ENCODE peak calls at places on chromosomes 6 and 20, in nine cellular contexts. T is activated T-cell treated with anti-CD3 and anti-CD28 coated beads, Interleukin-2, amount 50 U/mL, for 72 hours; C is WTC11; F is psoas muscle; M is spleen; B is stimulated activated CD8-positive, alpha-beta memory T cell treated with anti-CD3 and anti-CD28 coated beads, Interleukin-7, amount 100 ng/mL, for 24 hours; U is MCF 10A; W is choroid plexus epithelial cell; V is omental fat pad. O is an unnamed sample.

GRCh38 chr6:146546440-146546839 is 2.8 kb downstream of the RAB32 start:
- DNase-seq in T (no peak), C (no peak), F (no peak), M (no peak), B (no peak), U (peak; percentile 90), W (peak; percentile 94), V (no peak), O (no peak)

GRCh38 chr6:31568537-31568961 is 3.5 kb upstream of the LTA start:
- DNase-seq in T (peak; percentile 79), C (no peak), F (no peak), M (peak; percentile 84), B (no peak), U (no peak), W (no peak), V (no peak), O (peak; percentile 74)

GRCh38 chr6:163647624-163648023 is 233.1 kb downstream of the QKI start:
- DNase-seq in T (no peak), C (no peak), F (no peak), M (no peak), B (no peak), U (no peak), W (no peak), V (no peak), O (no peak)

GRCh38 chr6:132253211-132253610 is 148.1 kb downstream of the MOXD1 start:
- DNase-seq in T (no peak), C (no peak), F (no peak), M (no peak), B (no peak), U (no peak), W (no peak), V (no peak), O (no peak)

GRCh38 chr20:50226093-50226974 is 35.7 kb downstream of the CEBPB start:
- DNase-seq in T (peak; percentile 35), C (no peak), F (no peak), M (no peak), B (no peak), U (peak; percentile 24), W (peak; percentile 48), V (peak; percentile 57), O (no peak)

GRCh38 chr6:79438015-79438414 is 99.2 kb downstream of the LCA5 start:
- DNase-seq in T (no peak), C (no peak), F (peak; percentile 55), M (no peak), B (no peak), U (peak; percentile 47), W (peak; percentile 78), V (no peak), O (no peak)

GRCh38 chr6:144957236-144957937 is 672.3 kb downstream of the UTRN start:
- DNase-seq in T (no peak), C (no peak), F (no peak), M (no peak), B (no peak), U (no peak), W (no peak), V (no peak), O (no peak)

GRCh38 chr6:91097316-91097878 is 510.5 kb upstream of the MAP3K7 start:
- DNase-seq in T (no peak), C (no peak), F (peak; percentile 68), M (no peak), B (no peak), U (no peak), W (peak; percentile 78), V (no peak), O (no peak)

GRCh38 chr6:43123691-43124314 is 47.3 kb upstream of the SRF start:
- DNase-seq in T (no peak), C (peak; percentile 39), F (no peak), M (peak; percentile 45), B (no peak), U (no peak), W (no peak), V (no peak), O (no peak)

GRCh38 chr6:53651149-53651763 is 14.3 kb downstream of the KLHL31 start:
- DNase-seq in T (peak; percentile 67), C (peak; percentile 52), F (peak; percentile 50), M (no peak), B (peak; percentile 28), U (peak; percentile 90), W (peak; percentile 84), V (no peak), O (peak; percentile 38)

GRCh38 chr6:45305546-45305945 is 22.6 kb upstream of the RUNX2 start:
- DNase-seq in T (no peak), C (no peak), F (no peak), M (no peak), B (no peak), U (no peak), W (no peak), V (no peak), O (no peak)

GRCh38 chr20:37921341-37921929 is 18.5 kb downstream of the VSTM2L start:
- DNase-seq in T (no peak), C (no peak), F (no peak), M (no peak), B (no peak), U (no peak), W (no peak), V (no peak), O (peak; percentile 77)

GRCh38 chr6:134468633-134469032 is 150.7 kb upstream of the SGK1 start:
- DNase-seq in T (no peak), C (no peak), F (no peak), M (no peak), B (no peak), U (no peak), W (no peak), V (no peak), O (no peak)

GRCh38 chr6:53945765-53946407 is 151.1 kb downstream of the LRRC1 start:
- DNase-seq in T (no peak), C (no peak), F (no peak), M (no peak), B (no peak), U (no peak), W (no peak), V (no peak), O (no peak)

GRCh38 chr6:169669147-169669546 is 32.7 kb downstream of the WDR27 start:
- DNase-seq in T (no peak), C (no peak), F (no peak), M (no peak), B (no peak), U (no peak), W (no peak), V (no peak), O (no peak)

O was measured in GM10248.